ENCODE peak calls at places on chromosomes 5 and 9, in four cellular contexts. C is K562, W is HepG2, A is GM12878. U is an unnamed sample.

GRCh38 chr9:95024097-95024671 is 293.3 kb downstream of the FANCC start:
- DNase-seq in C (no peak), W (peak; percentile 84), A (no peak), U (no peak)

GRCh38 chr5:67246108-67246507 is 49.5 kb upstream of the CD180 start:
- DNase-seq in C (peak; percentile 68), W (peak; percentile 49), A (peak; percentile 19), U (no peak)

GRCh38 chr9:126114850-126115460 is 211.7 kb upstream of the MVB12B start:
- DNase-seq in C (no peak), W (no peak), A (no peak), U (peak; percentile 10)

GRCh38 chr9:14523545-14523944 is 169.7 kb downstream of the ZDHHC21 start:
- DNase-seq in C (no peak), W (no peak), A (no peak), U (no peak)

GRCh38 chr5:154421868-154422267 is 23.9 kb upstream of the SAP30L start:
- DNase-seq in C (peak; percentile 66), W (peak; percentile 53), A (no peak), U (no peak)

GRCh38 chr5:54551906-54552305 is 34.3 kb downstream of the SNX18 start:
- DNase-seq in C (no peak), W (no peak), A (no peak), U (no peak)

GRCh38 chr9:82722556-82722955 is 340.4 kb downstream of the RASEF start:
- DNase-seq in C (no peak), W (no peak), A (no peak), U (no peak)

GRCh38 chr5:154196955-154197652 is 6.6 kb downstream of the GALNT10 start:
- DNase-seq in C (peak; percentile 87), W (peak; percentile 46), A (no peak), U (no peak)

GRCh38 chr5:51286046-51286445 is 97.2 kb upstream of the ISL1 start:
- DNase-seq in C (no peak), W (no peak), A (no peak), U (no peak)

GRCh38 chr9:91900057-91900816 is 49.8 kb downstream of the ROR2 start:
- DNase-seq in C (peak; percentile 92), W (no peak), A (no peak), U (no peak)

GRCh38 chr5:33074548-33074947 is 363.4 kb downstream of the NPR3 start:
- DNase-seq in C (no peak), W (no peak), A (no peak), U (no peak)

DNA sequence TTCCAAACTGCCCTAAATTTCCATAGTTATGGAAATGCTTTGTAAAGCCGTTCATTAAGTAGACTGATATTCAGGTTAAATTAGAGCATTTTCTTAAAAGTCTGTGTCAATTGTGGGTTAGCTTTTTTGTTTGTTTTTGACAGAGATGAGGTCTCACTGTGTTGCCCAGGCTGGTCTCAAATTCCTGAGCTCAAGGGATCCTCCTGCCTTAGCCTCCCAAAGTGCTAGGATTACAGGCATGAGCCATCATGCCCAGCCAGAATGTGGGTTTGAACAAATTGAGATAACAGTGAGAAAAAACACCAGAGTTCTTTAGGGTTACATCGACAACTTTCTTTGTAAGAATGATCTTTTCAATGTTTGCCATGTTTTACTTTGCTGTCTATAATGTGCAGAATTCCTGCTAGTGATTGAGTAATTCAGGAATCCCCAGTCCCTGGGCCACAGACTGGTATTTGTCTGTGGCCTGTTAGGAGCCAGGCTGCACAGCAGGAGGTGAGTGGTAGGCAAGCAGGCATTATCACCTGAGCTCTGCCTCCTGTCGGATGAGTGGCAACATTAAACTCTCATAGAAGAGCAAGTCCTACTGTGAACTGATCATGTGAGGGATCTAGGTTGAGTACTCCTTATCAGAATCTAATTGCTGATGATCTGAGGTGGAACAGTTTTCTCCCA is 80.5 kb downstream of the RAI14 start:
- DNase-seq in C (no peak), W (peak; percentile 40), A (no peak), U (no peak)
- TF ChIP-seq TAF1 in C (no peak), W (no peak), A (no peak), U (no peak)

GRCh38 chr5:95619518-95620029 is 313 bp upstream of the GPR150 start:
- DNase-seq in C (no peak), W (no peak), A (no peak), U (no peak)

GRCh38 chr5:95619096-95619495 is 791 bp upstream of the GPR150 start:
- DNase-seq in C (no peak), W (no peak), A (no peak), U (no peak)

GRCh38 chr5:95620870-95621838 is 1.3 kb downstream of the GPR150 start:
- DNase-seq in C (no peak), W (no peak), A (no peak), U (no peak)

GRCh38 chr5:95621839-95622629 is 2.1 kb downstream of the GPR150 start:
- DNase-seq in C (no peak), W (no peak), A (no peak), U (no peak)

DNA sequence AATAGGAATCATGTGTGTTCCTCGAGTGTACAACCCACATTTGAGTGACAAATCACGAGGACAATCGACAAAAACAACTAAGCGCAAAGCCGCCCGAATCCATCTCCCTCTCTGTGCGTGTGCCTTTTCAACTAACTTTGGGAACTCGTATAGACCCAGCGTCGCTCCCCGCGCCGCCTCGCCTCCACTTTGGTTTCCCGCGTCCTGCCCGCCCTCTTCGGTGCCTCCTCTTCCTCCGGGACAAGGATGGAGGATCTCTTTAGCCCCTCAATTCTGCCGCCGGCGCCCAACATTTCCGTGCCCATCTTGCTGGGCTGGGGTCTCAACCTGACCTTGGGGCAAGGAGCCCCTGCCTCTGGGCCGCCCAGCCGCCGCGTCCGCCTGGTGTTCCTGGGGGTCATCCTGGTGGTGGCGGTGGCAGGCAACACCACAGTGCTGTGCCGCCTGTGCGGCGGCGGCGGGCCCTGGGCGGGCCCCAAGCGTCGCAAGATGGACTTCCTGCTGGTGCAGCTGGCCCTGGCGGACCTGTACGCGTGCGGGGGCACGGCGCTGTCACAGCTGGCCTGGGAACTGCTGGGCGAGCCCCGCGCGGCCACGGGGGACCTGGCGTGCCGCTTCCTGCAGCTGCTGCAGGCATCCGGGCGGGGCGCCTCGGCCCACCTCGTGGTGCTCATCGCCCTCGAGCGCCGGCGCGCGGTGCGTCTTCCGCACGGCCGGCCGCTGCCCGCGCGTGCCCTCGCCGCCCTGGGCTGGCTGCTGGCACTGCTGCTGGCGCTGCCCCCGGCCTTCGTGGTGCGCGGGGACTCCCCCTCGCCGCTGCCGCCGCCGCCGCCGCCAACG is at the start of gene GPR150:
- DNase-seq in C (no peak), W (peak; percentile 15), A (no peak), U (no peak)
- TF ChIP-seq ATF3 in C (no peak), W (no peak), A (no peak), U (no peak)

GRCh38 chr9:129609486-129610192 is 11.3 kb downstream of the C9orf50 start:
- DNase-seq in C (peak; percentile 55), W (no peak), A (no peak), U (no peak)
- TF ChIP-seq TAF1 in C (no peak), W (no peak), A (no peak), U (no peak)

GRCh38 chr5:157080291-157080690 is 21.4 kb upstream of the HAVCR1 start:
- DNase-seq in C (no peak), W (no peak), A (no peak), U (no peak)

GRCh38 chr5:157072508-157072907 is 13.6 kb upstream of the HAVCR1 start:
- DNase-seq in C (no peak), W (no peak), A (no peak), U (no peak)

GRCh38 chr5:157076558-157076957 is 17.6 kb upstream of the HAVCR1 start:
- DNase-seq in C (no peak), W (no peak), A (no peak), U (no peak)
- TF ChIP-seq ATF3 in C (no peak), W (no peak), A (no peak), U (no peak)

GRCh38 chr5:91223886-91224285 is 159.2 kb downstream of the ARRDC3 start:
- DNase-seq in C (no peak), W (no peak), A (no peak), U (no peak)
- TF ChIP-seq TAF1 in C (no peak), W (no peak), A (no peak), U (no peak)

DNA sequence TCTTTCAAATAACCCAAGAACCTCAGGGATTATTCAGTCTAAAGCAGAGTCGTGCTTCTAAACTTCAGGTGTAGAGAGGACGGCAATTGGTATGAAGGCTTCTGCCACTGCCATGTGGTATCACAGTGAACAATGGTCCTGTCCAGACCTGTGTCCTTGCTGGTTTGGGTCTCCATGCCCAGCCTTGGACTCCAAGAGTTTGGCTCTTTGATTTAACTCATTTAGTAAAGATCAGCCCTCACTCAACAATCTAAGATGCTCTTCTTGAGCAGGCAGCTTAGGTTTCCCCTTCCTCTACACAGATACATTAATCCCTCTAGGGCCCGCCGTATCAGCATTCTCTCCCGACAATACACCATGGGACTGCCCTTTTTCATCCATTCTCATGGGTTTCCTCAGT is 518.0 kb downstream of the RAB3C start:
- DNase-seq in C (no peak), W (no peak), A (no peak), U (no peak)
- TF ChIP-seq ATF3 in C (no peak), W (no peak), A (no peak), U (no peak)

GRCh38 chr5:76385540-76385939 is 17.5 kb upstream of the IQGAP2 start:
- DNase-seq in C (no peak), W (no peak), A (no peak), U (no peak)
- TF ChIP-seq TAF1 in C (no peak), W (no peak), A (no peak), U (no peak)

GRCh38 chr9:68949271-68950000 is 64.5 kb downstream of the PRKACG start:
- DNase-seq in C (no peak), W (no peak), A (peak; percentile 45), U (no peak)
- TF ChIP-seq ATF3 in C (no peak), W (no peak), A (no peak), U (no peak)

DNA sequence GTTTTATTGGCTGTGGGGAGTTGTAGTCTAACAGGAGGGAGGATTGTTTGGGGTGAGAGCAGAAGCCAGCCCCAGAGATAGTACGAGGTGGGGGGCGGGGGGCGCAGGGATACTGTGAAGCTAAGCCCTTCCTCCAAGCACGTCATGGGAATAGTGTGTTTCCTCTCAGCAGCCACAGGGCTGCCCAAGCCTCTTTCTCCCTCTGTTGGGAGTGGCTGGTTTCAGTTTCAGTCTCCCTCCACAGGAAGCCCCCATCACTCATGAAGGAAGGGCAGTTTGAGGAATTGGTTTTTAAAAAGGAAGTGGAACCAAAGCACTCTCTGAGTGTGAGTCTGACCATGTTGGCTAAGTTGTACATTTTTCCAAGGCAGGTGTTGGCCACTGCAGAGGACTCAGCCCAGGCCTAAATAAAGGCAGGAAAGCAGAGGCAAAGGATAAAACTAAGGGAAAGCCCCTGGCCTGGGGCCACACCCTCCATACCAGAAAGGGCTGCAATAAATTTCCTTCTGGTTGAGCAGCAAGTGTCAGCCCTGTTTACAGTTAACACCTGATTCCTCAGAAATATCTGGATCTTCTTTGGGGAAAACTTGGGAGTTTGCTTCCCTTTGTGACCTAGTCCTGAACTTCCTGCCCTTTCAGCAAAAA is 3.2 kb downstream of the RAB24 start:
- DNase-seq in C (peak; percentile 79), W (no peak), A (peak; percentile 77), U (no peak)
- TF ChIP-seq TAF1 in C (no peak), W (no peak), A (no peak), U (no peak)